ENCODE peak calls at places on chromosome 22, in six cellular contexts. A is body of pancreas, H is K562, V is right atrium auricular region, Q is psoas muscle, W is stomach. T is an unnamed sample.
A peak's percentile ranks its signal among the peaks of the same experiment; 100 is the strongest.

GRCh38 chr22:44031111-44031963 is 7.2 kb downstream of the PARVB start:
- DNase-seq in A (no peak), H (no peak), V (no peak), Q (peak; percentile 42), W (no peak), T (no peak)

GRCh38 chr22:31343235-31344191 is 2.6 kb downstream of the PATZ1 start:
- DNase-seq in A (peak; percentile 93), H (no peak), V (no peak), Q (no peak), W (peak; percentile 93), T (peak; percentile 62)

GRCh38 chr22:50032109-50032871 is 19.7 kb upstream of the IL17REL start:
- DNase-seq in A (no peak), H (no peak), V (no peak), Q (no peak), W (no peak), T (no peak)

GRCh38 chr22:35140879-35141745 is 75.2 kb downstream of the ISX start:
- DNase-seq in A (no peak), H (peak; percentile 45), V (no peak), Q (no peak), W (no peak), T (no peak)

GRCh38 chr22:21951931-21952465 is 650 bp downstream of the PPM1F start:
- DNase-seq in A (peak; percentile 52), H (no peak), V (peak; percentile 63), Q (peak; percentile 73), W (peak; percentile 57), T (peak; percentile 29)

GRCh38 chr22:24066260-24066659 is 55.2 kb downstream of the CABIN1 start:
- DNase-seq in A (no peak), H (no peak), V (no peak), Q (no peak), W (no peak), T (peak; percentile 74)

GRCh38 chr22:33853200-33854097 is 66.8 kb downstream of the LARGE1 start:
- DNase-seq in A (peak; percentile 69), H (no peak), V (peak; percentile 73), Q (peak; percentile 71), W (peak; percentile 85), T (peak; percentile 48)

GRCh38 chr22:37018815-37019308 is 385 bp downstream of the TST start:
- DNase-seq in A (peak; percentile 51), H (peak; percentile 54), V (peak; percentile 75), Q (peak; percentile 83), W (peak; percentile 67), T (peak; percentile 28)

GRCh38 chr22:24026056-24026455 is 15.0 kb downstream of the CABIN1 start:
- DNase-seq in A (no peak), H (no peak), V (no peak), Q (no peak), W (no peak), T (no peak)

GRCh38 chr22:46023558-46023981 is 46.6 kb upstream of the WNT7B start:
- DNase-seq in A (peak; percentile 10), H (no peak), V (no peak), Q (no peak), W (no peak), T (peak; percentile 54)

GRCh38 chr22:18076060-18076497 is 1.7 kb upstream of the PEX26 start:
- DNase-seq in A (peak; percentile 68), H (peak; percentile 74), V (peak; percentile 74), Q (peak; percentile 76), W (peak; percentile 60), T (peak; percentile 84)

GRCh38 chr22:22576244-22576988 is 17.4 kb upstream of the PRAME start:
- DNase-seq in A (peak; percentile 51), H (peak; percentile 98), V (no peak), Q (peak; percentile 64), W (peak; percentile 49), T (peak; percentile 17)

GRCh38 chr22:19648419-19648929 is 65.8 kb upstream of the SEPTIN5 start:
- DNase-seq in A (no peak), H (no peak), V (no peak), Q (no peak), W (no peak), T (peak; percentile 10)

GRCh38 chr22:47035443-47035881 is 273.0 kb downstream of the TBC1D22A start:
- DNase-seq in A (no peak), H (no peak), V (no peak), Q (peak; percentile 20), W (no peak), T (no peak)

GRCh38 chr22:35956850-35957249 is 71.8 kb downstream of the RBFOX2 start:
- DNase-seq in A (no peak), H (no peak), V (no peak), Q (no peak), W (no peak), T (no peak)

GRCh38 chr22:24697671-24698082 is 76.8 kb downstream of the PIWIL3 start:
- DNase-seq in A (peak; percentile 34), H (no peak), V (no peak), Q (no peak), W (peak; percentile 79), T (peak; percentile 18)

GRCh38 chr22:32544953-32545558 is 70.4 kb downstream of the FBXO7 start:
- DNase-seq in A (no peak), H (no peak), V (no peak), Q (no peak), W (no peak), T (no peak)

GRCh38 chr22:32466496-32466895 is 2.2 kb upstream of the BPIFC start:
- DNase-seq in A (no peak), H (no peak), V (no peak), Q (no peak), W (no peak), T (no peak)

GRCh38 chr22:35150163-35151107 is 84.5 kb downstream of the ISX start:
- DNase-seq in A (peak; percentile 61), H (peak; percentile 55), V (peak; percentile 63), Q (peak; percentile 61), W (peak; percentile 50), T (peak; percentile 24)

GRCh38 chr22:21038405-21038804 is 6.0 kb upstream of the SLC7A4 start:
- DNase-seq in A (no peak), H (no peak), V (no peak), Q (peak; percentile 62), W (no peak), T (no peak)

GRCh38 chr22:50193621-50194020 is 7.2 kb upstream of the SELENOO start:
- DNase-seq in A (no peak), H (no peak), V (no peak), Q (no peak), W (no peak), T (no peak)

GRCh38 chr22:31212783-31213626 is 907 bp downstream of the LIMK2 start:
- DNase-seq in A (no peak), H (no peak), V (no peak), Q (no peak), W (no peak), T (no peak)

GRCh38 chr22:20523118-20523983 is 15.9 kb downstream of the MED15 start:
- DNase-seq in A (no peak), H (peak; percentile 77), V (no peak), Q (no peak), W (no peak), T (no peak)

GRCh38 chr22:46942816-46943783 is 180.7 kb downstream of the TBC1D22A start:
- DNase-seq in A (no peak), H (no peak), V (peak; percentile 70), Q (peak; percentile 68), W (no peak), T (no peak)

GRCh38 chr22:37581534-37581933 is 1.6 kb upstream of the LGALS2 start:
- DNase-seq in A (peak; percentile 88), H (no peak), V (no peak), Q (peak; percentile 82), W (peak; percentile 95), T (no peak)

DNA sequence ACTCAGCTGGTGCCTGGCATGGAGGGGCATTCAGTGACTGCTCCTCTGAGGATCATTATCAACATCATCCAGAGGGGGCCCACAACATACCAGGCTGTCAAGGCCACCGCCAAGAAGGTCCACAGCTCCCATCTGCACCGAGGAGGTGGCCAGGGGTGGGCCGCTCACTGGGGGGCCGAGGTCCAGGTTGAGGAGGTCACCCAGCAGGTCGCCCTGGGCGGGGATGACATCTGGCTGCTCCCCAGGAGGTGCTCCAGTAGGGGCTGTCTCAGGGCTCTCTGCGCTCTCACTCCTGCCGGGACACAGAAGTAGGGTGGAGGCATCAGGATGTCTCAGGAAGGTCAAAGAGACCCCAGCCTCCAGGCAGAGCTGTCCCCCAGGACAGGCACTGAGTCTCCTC is 25.1 kb upstream of the RASL10A start:
- DNase-seq in A (no peak), H (no peak), V (no peak), Q (no peak), W (no peak), T (no peak)
- TF ChIP-seq CTCF in A (no peak), H (no peak), V (no peak), Q (no peak), W (no peak), T (no peak)

GRCh38 chr22:25747245-25747944 is 5.4 kb downstream of the MYO18B start:
- DNase-seq in A (peak; percentile 29), H (peak; percentile 71), V (peak; percentile 75), Q (peak; percentile 93), W (peak; percentile 74), T (peak; percentile 20)

GRCh38 chr22:25746012-25746373 is 4.0 kb downstream of the MYO18B start:
- DNase-seq in A (no peak), H (no peak), V (no peak), Q (no peak), W (no peak), T (peak; percentile 66)

GRCh38 chr22:25749420-25750169 is 7.6 kb downstream of the MYO18B start:
- DNase-seq in A (no peak), H (no peak), V (no peak), Q (no peak), W (no peak), T (no peak)

GRCh38 chr22:25748704-25749103 is 6.7 kb downstream of the MYO18B start:
- DNase-seq in A (no peak), H (no peak), V (no peak), Q (no peak), W (peak; percentile 55), T (no peak)

DNA sequence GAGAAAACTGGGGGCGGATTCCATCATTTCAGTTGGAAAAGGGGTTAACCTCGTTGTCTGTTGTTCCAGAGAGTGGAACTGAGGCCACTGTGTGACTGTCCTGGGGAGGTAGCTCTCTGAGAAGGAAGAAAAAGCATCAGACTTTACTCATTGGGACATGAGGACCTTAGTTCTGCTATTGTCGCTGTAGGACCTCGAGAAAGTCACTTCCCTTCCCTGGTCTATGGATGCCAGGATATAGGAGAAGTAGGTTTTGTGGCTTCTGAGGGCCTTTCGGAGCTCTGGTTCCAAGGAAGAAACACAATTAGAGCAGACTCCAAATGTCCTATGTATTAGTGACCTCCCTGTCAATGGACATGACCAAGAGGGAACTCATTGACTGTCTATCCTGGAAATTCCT is 6.2 kb downstream of the MYO18B start:
- DNase-seq in A (no peak), H (no peak), V (no peak), Q (no peak), W (no peak), T (no peak)
- H3K4me3 ChIP-seq in A (no peak overlapping the region), H (no peak overlapping the region), V (no peak overlapping the region), Q (peak overlapping the region; percentile 78), W (no peak overlapping the region), T (no peak overlapping the region)

GRCh38 chr22:42585096-42585495 is 29.6 kb downstream of the POLDIP3 start:
- DNase-seq in A (no peak), H (no peak), V (no peak), Q (no peak), W (no peak), T (no peak)
- H3K36me3 ChIP-seq in A (peaks cover 4% of the 10 kb centered on the region), H (peaks cover 67% of the 10 kb centered on the region), V (peaks cover 68% of the 10 kb centered on the region), Q (peaks cover 2% of the 10 kb centered on the region), W (peaks cover 76% of the 10 kb centered on the region), T (peaks cover 23% of the 10 kb centered on the region)

DNA sequence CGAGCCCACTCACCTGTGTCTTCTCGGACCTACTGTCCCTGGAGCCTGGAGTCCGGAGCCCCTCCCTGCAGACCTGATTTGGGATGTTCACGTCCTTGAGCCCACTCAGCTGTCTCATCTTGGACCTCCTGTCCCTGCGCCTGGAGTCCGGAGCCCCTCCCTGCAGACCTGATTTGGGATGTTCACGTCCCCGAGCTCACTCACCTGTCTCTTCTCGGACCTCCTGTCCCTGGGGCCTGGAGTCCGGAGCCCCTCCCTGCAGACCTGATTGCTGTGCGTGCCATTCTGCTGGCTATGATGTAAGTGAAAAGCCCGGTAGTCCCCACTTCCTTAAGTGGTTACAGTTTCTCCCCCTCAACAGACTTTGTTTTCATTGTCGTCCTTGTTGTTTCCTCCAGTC is 867.1 kb downstream of the BRD1 start:
- DNase-seq in A (no peak), H (no peak), V (no peak), Q (no peak), W (no peak), T (no peak)
- TF ChIP-seq CTCF in A (no peak), H (no peak), V (no peak), Q (no peak), W (no peak), T (no peak)